ENCODE peak calls at places on chromosomes 1 and 21, in four cellular contexts. One of them, this sample, is unnamed.

GRCh38 chr1:10824821-10825540 is 28.5 kb upstream of the CASZ1 start:
- DNase-seq in WTC11: no peak
- DNase-seq in K562: no peak
- DNase-seq in GM12878: no peak
- DNase-seq in this sample: no peak

GRCh38 chr1:201721131-201722049 is 107.6 kb upstream of the IPO9 start:
- DNase-seq in WTC11: no peak
- DNase-seq in K562: no peak
- DNase-seq in GM12878: no peak
- DNase-seq in this sample: no peak

GRCh38 chr1:155976913-155977606 is 1.3 kb downstream of the ARHGEF2 start:
- DNase-seq in WTC11: no peak
- DNase-seq in K562: peak
- DNase-seq in GM12878: no peak
- DNase-seq in this sample: no peak

GRCh38 chr1:232057217-232057895 is 430.8 kb downstream of the DISC1 start:
- DNase-seq in WTC11: no peak
- DNase-seq in K562: no peak
- DNase-seq in GM12878: no peak
- DNase-seq in this sample: no peak

GRCh38 chr1:2974701-2975301 is 46.5 kb upstream of the ACTRT2 start:
- DNase-seq in WTC11: no peak
- DNase-seq in K562: no peak
- DNase-seq in GM12878: no peak
- DNase-seq in this sample: no peak

GRCh38 chr1:73176902-73177301 is 894.6 kb upstream of the NEGR1 start:
- DNase-seq in WTC11: no peak
- DNase-seq in K562: no peak
- DNase-seq in GM12878: no peak
- DNase-seq in this sample: no peak

GRCh38 chr21:40176732-40177131 is 309.5 kb downstream of the PCP4 start:
- DNase-seq in WTC11: no peak
- DNase-seq in K562: no peak
- DNase-seq in GM12878: no peak
- DNase-seq in this sample: peak

GRCh38 chr1:74681449-74681848 is 7.9 kb upstream of the ERICH3 start:
- DNase-seq in WTC11: no peak
- DNase-seq in K562: no peak
- DNase-seq in GM12878: peak
- DNase-seq in this sample: no peak

GRCh38 chr1:18057643-18058042 is 50.0 kb upstream of the IGSF21 start:
- DNase-seq in WTC11: no peak
- DNase-seq in K562: no peak
- DNase-seq in GM12878: no peak
- DNase-seq in this sample: no peak

GRCh38 chr1:231039161-231040018 is 664 bp downstream of the FAM89A start:
- DNase-seq in WTC11: peak
- DNase-seq in K562: peak
- DNase-seq in GM12878: no peak
- DNase-seq in this sample: peak

GRCh38 chr1:231040019-231040799 is at the start of gene FAM89A:
- DNase-seq in WTC11: peak
- DNase-seq in K562: peak
- DNase-seq in GM12878: no peak
- DNase-seq in this sample: peak

GRCh38 chr1:231036416-231036815 is 3.6 kb downstream of the FAM89A start:
- DNase-seq in WTC11: no peak
- DNase-seq in K562: no peak
- DNase-seq in GM12878: no peak
- DNase-seq in this sample: no peak

GRCh38 chr1:231035799-231036198 is 4.3 kb downstream of the FAM89A start:
- DNase-seq in WTC11: no peak
- DNase-seq in K562: no peak
- DNase-seq in GM12878: no peak
- DNase-seq in this sample: no peak

GRCh38 chr1:231037585-231038517 is 2.2 kb downstream of the FAM89A start:
- DNase-seq in WTC11: no peak
- DNase-seq in K562: no peak
- DNase-seq in GM12878: no peak
- DNase-seq in this sample: no peak
- TF ChIP-seq USF1 in WTC11: no peak
- TF ChIP-seq USF1 in K562: no peak
- TF ChIP-seq USF1 in GM12878: no peak
- TF ChIP-seq USF1 in this sample: no peak

GRCh38 chr1:118122234-118123004 is 62.6 kb downstream of the SPAG17 start:
- DNase-seq in WTC11: no peak
- DNase-seq in K562: no peak
- DNase-seq in GM12878: no peak
- DNase-seq in this sample: no peak
- TF ChIP-seq USF1 in WTC11: no peak
- TF ChIP-seq USF1 in K562: no peak
- TF ChIP-seq USF1 in GM12878: no peak
- TF ChIP-seq USF1 in this sample: no peak

GRCh38 chr1:5917591-5918274 is 74.5 kb downstream of the NPHP4 start:
- DNase-seq in WTC11: no peak
- DNase-seq in K562: peak
- DNase-seq in GM12878: no peak
- DNase-seq in this sample: no peak

GRCh38 chr1:5917281-5917590 is 75.0 kb downstream of the NPHP4 start:
- DNase-seq in WTC11: no peak
- DNase-seq in K562: no peak
- DNase-seq in GM12878: no peak
- DNase-seq in this sample: no peak

GRCh38 chr1:5916572-5917280 is 75.5 kb downstream of the NPHP4 start:
- DNase-seq in WTC11: no peak
- DNase-seq in K562: no peak
- DNase-seq in GM12878: no peak
- DNase-seq in this sample: no peak

GRCh38 chr1:5914676-5915285 is 77.4 kb downstream of the NPHP4 start:
- DNase-seq in WTC11: no peak
- DNase-seq in K562: no peak
- DNase-seq in GM12878: no peak
- DNase-seq in this sample: peak

GRCh38 chr1:5915587-5916571 is 76.3 kb downstream of the NPHP4 start:
- DNase-seq in WTC11: no peak
- DNase-seq in K562: peak
- DNase-seq in GM12878: peak
- DNase-seq in this sample: peak
- TF ChIP-seq USF1 in WTC11: no peak
- TF ChIP-seq USF1 in K562: no peak
- TF ChIP-seq USF1 in GM12878: no peak
- TF ChIP-seq USF1 in this sample: no peak

GRCh38 chr1:21319447-21320407 is 29.5 kb upstream of the ECE1 start:
- DNase-seq in WTC11: no peak
- DNase-seq in K562: peak
- DNase-seq in GM12878: no peak
- DNase-seq in this sample: peak

GRCh38 chr1:21317035-21317689 is 26.9 kb upstream of the ECE1 start:
- DNase-seq in WTC11: no peak
- DNase-seq in K562: no peak
- DNase-seq in GM12878: no peak
- DNase-seq in this sample: no peak

GRCh38 chr1:21318057-21318713 is 27.9 kb upstream of the ECE1 start:
- DNase-seq in WTC11: no peak
- DNase-seq in K562: no peak
- DNase-seq in GM12878: no peak
- DNase-seq in this sample: no peak

GRCh38 chr1:21318714-21319159 is 28.5 kb upstream of the ECE1 start:
- DNase-seq in WTC11: no peak
- DNase-seq in K562: no peak
- DNase-seq in GM12878: no peak
- DNase-seq in this sample: no peak

DNA sequence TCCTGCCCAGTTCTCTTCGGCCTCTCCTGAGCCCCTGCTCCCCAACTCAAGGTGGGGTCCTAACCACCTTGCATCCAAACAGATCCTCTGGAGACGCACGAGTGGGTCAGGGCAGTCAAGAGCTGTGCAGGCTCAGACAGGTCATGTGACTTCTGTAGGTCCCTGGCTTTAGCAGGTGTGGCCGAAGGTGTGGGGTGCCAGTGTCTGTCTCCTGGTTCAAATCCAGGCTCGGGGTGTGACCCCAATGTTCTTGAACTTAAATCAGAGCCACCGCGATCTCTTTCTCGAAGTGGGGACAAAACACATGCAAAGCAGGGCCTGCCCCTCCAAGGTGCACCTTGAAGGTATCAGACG is 27.4 kb upstream of the ECE1 start:
- DNase-seq in WTC11: no peak
- DNase-seq in K562: no peak
- DNase-seq in GM12878: no peak
- DNase-seq in this sample: no peak
- TF ChIP-seq USF1 in WTC11: no peak
- TF ChIP-seq USF1 in K562: no peak
- TF ChIP-seq USF1 in GM12878: no peak
- TF ChIP-seq USF1 in this sample: no peak

DNA sequence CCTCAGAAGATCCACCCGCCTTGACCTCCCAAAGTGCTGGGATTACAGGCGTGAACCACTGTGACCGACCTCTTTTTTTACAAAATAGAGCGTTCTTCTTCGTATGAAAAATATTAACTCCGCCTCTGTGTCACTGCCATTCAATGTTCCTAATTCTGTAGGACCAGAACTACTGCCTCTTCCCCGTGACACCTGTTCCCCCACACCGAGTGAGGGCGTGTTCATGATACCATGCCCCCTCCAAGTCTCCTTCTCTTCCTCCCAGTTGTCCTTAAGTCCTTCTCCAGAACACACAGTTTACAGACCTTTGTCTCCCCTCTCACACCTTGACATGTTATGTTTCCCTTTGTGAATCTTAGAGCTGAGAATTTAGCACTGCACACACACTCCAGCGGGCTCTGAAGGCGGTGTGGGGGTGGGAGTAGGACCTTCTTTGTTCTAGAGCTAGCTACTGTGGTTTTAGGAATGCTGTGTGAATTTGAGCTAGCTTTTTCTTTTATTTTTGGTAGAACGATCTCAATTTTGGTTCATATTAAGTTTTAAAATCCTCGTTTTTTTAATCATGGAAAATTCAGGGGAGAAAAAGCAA is 82.4 kb upstream of the LPGAT1 start:
- DNase-seq in WTC11: no peak
- DNase-seq in K562: no peak
- DNase-seq in GM12878: no peak
- DNase-seq in this sample: no peak
- TF ChIP-seq USF1 in WTC11: no peak
- TF ChIP-seq USF1 in K562: no peak
- TF ChIP-seq USF1 in GM12878: no peak
- TF ChIP-seq USF1 in this sample: no peak